ENCODE peak calls at places on chromosomes 6 and 20, in four cellular contexts. O is breast epithelium, J is upper lobe of left lung, Q is HL-60. E is an unnamed sample.

GRCh38 chr6:46490425-46491200 is 636 bp downstream of the RCAN2 start:
- DNase-seq in O (no peak), J (peak; percentile 29), Q (no peak), E (peak; percentile 45)

GRCh38 chr20:56442381-56443365 is 25.8 kb upstream of the RTF2 start:
- DNase-seq in O (no peak), J (peak; percentile 19), Q (no peak), E (no peak)

GRCh38 chr6:104459543-104459942 is 400.2 kb downstream of the HACE1 start:
- DNase-seq in O (no peak), J (no peak), Q (no peak), E (no peak)

GRCh38 chr6:1797801-1798200 is 188.1 kb downstream of the FOXC1 start:
- DNase-seq in O (no peak), J (no peak), Q (no peak), E (no peak)

GRCh38 chr6:44705611-44706010 is 318.1 kb downstream of the CDC5L start:
- DNase-seq in O (no peak), J (no peak), Q (no peak), E (no peak)

GRCh38 chr6:114108119-114109002 is 137.4 kb upstream of the HDAC2 start:
- DNase-seq in O (no peak), J (peak; percentile 46), Q (no peak), E (peak; percentile 56)

GRCh38 chr6:155352812-155353211 is 38.5 kb upstream of the TFB1M start:
- DNase-seq in O (no peak), J (no peak), Q (no peak), E (no peak)

GRCh38 chr6:149316740-149317655 is 514 bp upstream of the TAB2 start:
- DNase-seq in O (peak; percentile 87), J (peak; percentile 90), Q (peak; percentile 61), E (peak; percentile 90)

GRCh38 chr6:136952714-136953260 is 30.7 kb downstream of the SLC35D3 start:
- DNase-seq in O (no peak), J (no peak), Q (no peak), E (no peak)
- H3K27ac ChIP-seq in O (no peak overlapping the region), J (no peak overlapping the region), Q (no peak overlapping the region), E (no peak overlapping the region)

DNA sequence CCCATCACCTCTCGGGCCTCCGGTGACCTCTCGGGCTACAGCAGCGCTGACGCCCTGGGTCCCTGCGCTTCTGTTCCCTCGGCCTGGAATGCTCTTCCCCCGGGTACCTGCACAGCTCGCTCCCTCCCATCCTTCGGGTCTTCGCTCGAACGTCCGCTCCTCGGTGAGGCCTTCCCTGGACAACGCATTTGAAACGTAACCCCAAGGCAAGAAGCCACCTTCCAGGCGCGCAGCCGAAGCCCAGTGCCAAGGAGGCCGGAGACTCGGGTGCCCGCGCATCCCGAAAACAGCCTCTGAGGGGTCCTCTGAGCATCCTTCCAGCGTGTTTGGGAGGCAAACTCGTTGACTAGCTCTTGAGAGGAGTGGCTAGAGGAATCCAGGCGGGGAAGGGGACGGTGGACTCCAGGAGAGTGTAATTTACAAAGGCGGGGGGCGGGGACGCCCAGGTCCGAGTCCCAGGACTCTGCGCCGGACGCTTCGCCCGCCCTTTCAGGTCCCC is 87.0 kb downstream of the ZFP64 start:
- DNase-seq in O (no peak), J (no peak), Q (no peak), E (no peak)
- H3K4me3 ChIP-seq in O (peak overlapping the region; percentile 29), J (no peak overlapping the region), Q (peak overlapping the region; percentile 30), E (no peak overlapping the region)

GRCh38 chr6:110816110-110816409 is 791 bp upstream of the CDK19 start:
- DNase-seq in O (no peak), J (no peak), Q (no peak), E (no peak)
- TF ChIP-seq POLR2AphosphoS5 in O (no peak), J (no peak), Q (no peak), E (no peak)

GRCh38 chr20:44739952-44740351 is 5.7 kb upstream of the KCNK15 start:
- DNase-seq in O (no peak), J (no peak), Q (no peak), E (no peak)
- H3K27ac ChIP-seq in O (no peak overlapping the region), J (no peak overlapping the region), Q (no peak overlapping the region), E (no peak overlapping the region)

DNA sequence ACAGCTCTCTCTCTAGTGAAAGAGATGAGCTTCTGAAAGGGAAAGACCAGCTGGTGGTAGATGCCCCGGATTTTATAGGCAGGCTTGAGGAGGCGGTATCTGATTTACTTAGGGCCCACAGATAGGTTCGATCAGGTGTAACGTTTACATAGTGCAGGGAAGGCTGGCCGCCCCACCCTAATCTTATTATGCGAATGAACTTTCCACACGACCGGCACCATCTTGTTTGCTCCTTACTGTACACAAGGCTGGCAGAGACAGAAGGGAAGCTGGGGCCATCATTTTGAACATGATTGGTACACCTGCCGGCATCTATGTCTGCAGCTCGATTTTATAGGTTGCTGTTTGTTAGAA is 212.0 kb upstream of the JARID2 start:
- DNase-seq in O (no peak), J (no peak), Q (no peak), E (no peak)
- H3K4me3 ChIP-seq in O (no peak overlapping the region), J (no peak overlapping the region), Q (no peak overlapping the region), E (no peak overlapping the region)

GRCh38 chr6:5084192-5084786 is 852 bp upstream of the PPP1R3G start:
- DNase-seq in O (no peak), J (no peak), Q (no peak), E (peak; percentile 28)
- TF ChIP-seq POLR2AphosphoS5 in O (peak; percentile 12), J (no peak), Q (no peak), E (no peak)

GRCh38 chr20:19047040-19047950 is 165.1 kb upstream of the SLC24A3 start:
- DNase-seq in O (peak; percentile 75), J (peak; percentile 80), Q (no peak), E (peak; percentile 84)

GRCh38 chr20:19047951-19048296 is 164.5 kb upstream of the SLC24A3 start:
- DNase-seq in O (no peak), J (no peak), Q (no peak), E (no peak)

GRCh38 chr20:19045366-19045765 is 167.1 kb upstream of the SLC24A3 start:
- DNase-seq in O (no peak), J (no peak), Q (no peak), E (no peak)

DNA sequence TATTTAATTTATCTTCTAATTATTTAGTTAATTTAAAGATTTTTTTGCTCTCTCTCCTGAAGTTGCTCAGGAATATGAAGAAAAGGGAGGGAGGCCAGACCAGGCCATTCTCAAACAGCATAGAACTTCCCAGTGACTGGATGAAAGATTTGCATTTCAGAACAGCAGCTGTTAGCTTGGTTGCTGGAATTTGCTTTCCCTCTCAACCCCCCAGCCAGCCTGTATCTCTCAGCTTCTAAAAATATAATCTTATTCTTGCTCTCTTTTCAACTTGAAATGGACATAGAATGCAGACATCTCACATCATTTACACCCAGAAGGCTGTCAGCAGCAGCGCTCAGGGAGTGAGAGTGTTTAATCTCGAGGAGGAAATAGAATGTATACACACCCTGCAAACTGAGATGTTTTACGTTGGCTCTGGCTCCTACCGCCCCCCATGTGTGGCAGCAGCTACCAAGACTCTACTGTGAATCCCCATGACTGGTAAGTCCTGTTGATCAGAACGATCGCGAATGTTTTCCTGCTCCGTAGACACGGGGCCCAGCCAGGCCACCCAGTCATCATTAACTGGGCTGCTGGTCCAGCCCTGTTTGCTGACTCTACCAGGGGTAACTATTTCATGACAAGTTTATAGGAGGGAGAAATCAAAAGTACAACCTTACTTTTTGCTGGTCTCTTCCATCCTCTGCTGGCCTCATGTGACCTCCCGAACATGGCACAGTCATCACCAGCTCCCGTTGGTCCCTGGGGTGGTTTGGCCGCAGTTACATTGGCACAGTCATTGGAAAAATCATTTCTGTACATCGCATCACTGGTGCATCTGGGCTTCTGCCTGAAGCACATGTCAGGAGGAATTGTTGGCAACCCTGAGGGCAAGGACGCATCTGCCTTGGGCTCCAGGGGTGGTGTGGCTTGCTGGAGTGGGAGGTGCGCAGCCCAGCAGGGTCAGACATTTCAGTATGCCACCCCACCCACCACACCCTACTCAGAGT is 163.2 kb upstream of the SLC24A3 start:
- DNase-seq in O (no peak), J (no peak), Q (no peak), E (no peak)
- H3K27ac ChIP-seq in O (no peak overlapping the region), J (no peak overlapping the region), Q (no peak overlapping the region), E (peak overlapping the region; percentile 77)

GRCh38 chr6:11043961-11044711 is at the start of gene ELOVL2:
- DNase-seq in O (no peak), J (no peak), Q (peak; percentile 27), E (no peak)
- H3K4me3 ChIP-seq in O (peak within 1 kb of the TSS; percentile 51), J (peak within 1 kb of the TSS; percentile 33), Q (peak within 1 kb of the TSS; percentile 57), E (peak within 1 kb of the TSS; percentile 15)

DNA sequence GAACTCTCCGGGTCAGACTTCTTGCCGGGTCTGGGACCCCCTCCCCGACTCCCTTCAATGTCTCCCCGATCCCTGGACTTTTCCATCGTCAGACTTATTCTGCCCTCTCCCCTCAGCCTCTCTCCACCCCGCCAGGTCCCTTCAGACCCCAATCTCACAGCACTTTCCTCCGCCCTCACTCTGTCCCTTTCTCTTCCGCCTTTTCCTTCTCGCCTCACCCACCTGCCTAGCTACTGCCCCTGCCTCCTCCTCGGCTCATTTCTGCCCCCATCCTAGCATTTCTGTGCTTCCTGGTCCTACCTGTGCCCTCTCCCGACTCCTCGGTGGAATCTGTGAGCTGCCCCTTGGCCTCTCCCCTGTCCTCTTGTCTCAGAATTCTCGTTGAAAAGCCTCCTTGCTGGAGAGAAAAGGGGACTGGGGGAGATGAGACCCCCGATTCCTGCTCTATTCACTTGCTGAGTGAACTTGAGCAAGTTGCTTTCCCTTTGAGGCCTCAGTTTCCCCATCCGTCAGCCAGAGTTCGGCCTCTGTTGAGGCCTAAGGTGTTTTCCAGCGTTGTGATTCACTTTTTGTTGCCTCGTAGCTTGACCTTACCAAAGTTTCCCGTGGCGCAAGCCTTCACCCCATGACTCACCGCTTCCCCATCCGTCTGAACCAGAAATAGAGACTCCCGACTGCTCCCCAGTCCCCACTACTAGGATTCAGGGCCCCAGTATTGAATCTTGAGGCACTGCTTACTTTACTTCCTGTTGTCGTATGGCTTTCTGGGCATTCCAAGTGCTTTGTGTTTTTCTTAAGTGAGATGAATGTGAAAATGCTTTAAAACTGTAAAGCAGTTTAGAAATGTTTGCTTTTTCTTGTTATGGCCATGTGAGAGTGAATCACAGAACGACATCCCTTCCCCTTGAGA is 870 bp downstream of the CHMP4B start:
- DNase-seq in O (peak; percentile 64), J (peak; percentile 87), Q (peak; percentile 82), E (peak; percentile 67)
- TF ChIP-seq POLR2AphosphoS5 in O (peak; percentile 73), J (peak; percentile 65), Q (peak; percentile 29), E (no peak)

E was measured in transverse colon.